ENCODE peak calls at places on chromosome 13, in ten cellular contexts. One of them, this sample, is unnamed.
A peak's percentile ranks its signal among the peaks of the same experiment; 100 is the strongest.

GRCh38 chr13:29569253-29570057 is 26.0 kb downstream of the SLC7A1 start:
- DNase-seq in fibroblast of pulmonary artery: peak; percentile 14
- DNase-seq in mucosa of descending colon: no peak
- DNase-seq in anterior cingulate cortex: no peak
- DNase-seq in fibroblast of mammary gland: no peak
- DNase-seq in NCI-H524: no peak
- DNase-seq in renal cortical epithelial cell: no peak
- DNase-seq in lower lobe of right lung: no peak
- DNase-seq in AG04449: no peak
- DNase-seq in NCI-H2029 treated with DMSO at 0.1 percent for 48 hours: no peak
- DNase-seq in this sample: no peak

GRCh38 chr13:94154362-94154761 is 325.1 kb downstream of the DCT start:
- DNase-seq in fibroblast of pulmonary artery: peak; percentile 56
- DNase-seq in mucosa of descending colon: no peak
- DNase-seq in anterior cingulate cortex: peak; percentile 1
- DNase-seq in fibroblast of mammary gland: peak; percentile 35
- DNase-seq in NCI-H524: no peak
- DNase-seq in renal cortical epithelial cell: peak; percentile 64
- DNase-seq in lower lobe of right lung: no peak
- DNase-seq in AG04449: peak; percentile 44
- DNase-seq in NCI-H2029 treated with DMSO at 0.1 percent for 48 hours: no peak
- DNase-seq in this sample: no peak

GRCh38 chr13:79995334-79995733 is 345.6 kb downstream of the SPRY2 start:
- DNase-seq in fibroblast of pulmonary artery: peak; percentile 61
- DNase-seq in mucosa of descending colon: no peak
- DNase-seq in anterior cingulate cortex: no peak
- DNase-seq in fibroblast of mammary gland: peak; percentile 88
- DNase-seq in NCI-H524: no peak
- DNase-seq in renal cortical epithelial cell: peak; percentile 89
- DNase-seq in lower lobe of right lung: no peak
- DNase-seq in AG04449: peak; percentile 69
- DNase-seq in NCI-H2029 treated with DMSO at 0.1 percent for 48 hours: no peak
- DNase-seq in this sample: no peak

GRCh38 chr13:87444135-87444534 is 227.0 kb upstream of the SLITRK5 start:
- DNase-seq in fibroblast of pulmonary artery: no peak
- DNase-seq in mucosa of descending colon: no peak
- DNase-seq in anterior cingulate cortex: no peak
- DNase-seq in fibroblast of mammary gland: no peak
- DNase-seq in NCI-H524: no peak
- DNase-seq in renal cortical epithelial cell: no peak
- DNase-seq in lower lobe of right lung: no peak
- DNase-seq in AG04449: no peak
- DNase-seq in NCI-H2029 treated with DMSO at 0.1 percent for 48 hours: no peak
- DNase-seq in this sample: no peak

GRCh38 chr13:93309886-93310520 is 83.4 kb downstream of the GPC6 start:
- DNase-seq in fibroblast of pulmonary artery: peak; percentile 95
- DNase-seq in mucosa of descending colon: no peak
- DNase-seq in anterior cingulate cortex: no peak
- DNase-seq in fibroblast of mammary gland: peak; percentile 89
- DNase-seq in NCI-H524: no peak
- DNase-seq in renal cortical epithelial cell: peak; percentile 99
- DNase-seq in lower lobe of right lung: no peak
- DNase-seq in AG04449: no peak
- DNase-seq in NCI-H2029 treated with DMSO at 0.1 percent for 48 hours: peak; percentile 29
- DNase-seq in this sample: peak; percentile 0

GRCh38 chr13:110216403-110217041 is 90.4 kb downstream of the COL4A1 start:
- DNase-seq in fibroblast of pulmonary artery: peak; percentile 96
- DNase-seq in mucosa of descending colon: no peak
- DNase-seq in anterior cingulate cortex: no peak
- DNase-seq in fibroblast of mammary gland: peak; percentile 83
- DNase-seq in NCI-H524: no peak
- DNase-seq in renal cortical epithelial cell: peak; percentile 83
- DNase-seq in lower lobe of right lung: no peak
- DNase-seq in AG04449: no peak
- DNase-seq in NCI-H2029 treated with DMSO at 0.1 percent for 48 hours: no peak
- DNase-seq in this sample: no peak

GRCh38 chr13:46132109-46132508 is 27.3 kb upstream of the CPB2 start:
- DNase-seq in fibroblast of pulmonary artery: no peak
- DNase-seq in mucosa of descending colon: no peak
- DNase-seq in anterior cingulate cortex: no peak
- DNase-seq in fibroblast of mammary gland: no peak
- DNase-seq in NCI-H524: no peak
- DNase-seq in renal cortical epithelial cell: no peak
- DNase-seq in lower lobe of right lung: no peak
- DNase-seq in AG04449: no peak
- DNase-seq in NCI-H2029 treated with DMSO at 0.1 percent for 48 hours: no peak
- DNase-seq in this sample: no peak

GRCh38 chr13:96900992-96901391 is 93.3 kb downstream of the OXGR1 start:
- DNase-seq in fibroblast of pulmonary artery: no peak
- DNase-seq in mucosa of descending colon: no peak
- DNase-seq in anterior cingulate cortex: no peak
- DNase-seq in fibroblast of mammary gland: no peak
- DNase-seq in NCI-H524: no peak
- DNase-seq in renal cortical epithelial cell: no peak
- DNase-seq in lower lobe of right lung: no peak
- DNase-seq in AG04449: no peak
- DNase-seq in NCI-H2029 treated with DMSO at 0.1 percent for 48 hours: no peak
- DNase-seq in this sample: no peak

GRCh38 chr13:41236369-41236768 is 27.0 kb downstream of the MTRF1 start:
- DNase-seq in fibroblast of pulmonary artery: no peak
- DNase-seq in mucosa of descending colon: no peak
- DNase-seq in anterior cingulate cortex: no peak
- DNase-seq in fibroblast of mammary gland: no peak
- DNase-seq in NCI-H524: no peak
- DNase-seq in renal cortical epithelial cell: no peak
- DNase-seq in lower lobe of right lung: no peak
- DNase-seq in AG04449: no peak
- DNase-seq in NCI-H2029 treated with DMSO at 0.1 percent for 48 hours: no peak
- DNase-seq in this sample: no peak

GRCh38 chr13:82292334-82292733 is 1589.9 kb downstream of the SLITRK1 start:
- DNase-seq in fibroblast of pulmonary artery: no peak
- DNase-seq in mucosa of descending colon: no peak
- DNase-seq in anterior cingulate cortex: no peak
- DNase-seq in fibroblast of mammary gland: no peak
- DNase-seq in NCI-H524: no peak
- DNase-seq in renal cortical epithelial cell: peak; percentile 2
- DNase-seq in lower lobe of right lung: no peak
- DNase-seq in AG04449: no peak
- DNase-seq in NCI-H2029 treated with DMSO at 0.1 percent for 48 hours: no peak
- DNase-seq in this sample: no peak

GRCh38 chr13:21074601-21075302 is 13.4 kb upstream of the LATS2 start:
- DNase-seq in fibroblast of pulmonary artery: no peak
- DNase-seq in mucosa of descending colon: no peak
- DNase-seq in anterior cingulate cortex: no peak
- DNase-seq in fibroblast of mammary gland: peak; percentile 46
- DNase-seq in NCI-H524: no peak
- DNase-seq in renal cortical epithelial cell: no peak
- DNase-seq in lower lobe of right lung: no peak
- DNase-seq in AG04449: no peak
- DNase-seq in NCI-H2029 treated with DMSO at 0.1 percent for 48 hours: no peak
- DNase-seq in this sample: no peak

GRCh38 chr13:76512676-76513277 is 373.4 kb downstream of the KCTD12 start:
- DNase-seq in fibroblast of pulmonary artery: peak; percentile 86
- DNase-seq in mucosa of descending colon: no peak
- DNase-seq in anterior cingulate cortex: no peak
- DNase-seq in fibroblast of mammary gland: peak; percentile 98
- DNase-seq in NCI-H524: peak; percentile 49
- DNase-seq in renal cortical epithelial cell: peak; percentile 13
- DNase-seq in lower lobe of right lung: no peak
- DNase-seq in AG04449: no peak
- DNase-seq in NCI-H2029 treated with DMSO at 0.1 percent for 48 hours: no peak
- DNase-seq in this sample: peak; percentile 19

GRCh38 chr13:73417012-73417615 is 358.3 kb downstream of the KLF5 start:
- DNase-seq in fibroblast of pulmonary artery: no peak
- DNase-seq in mucosa of descending colon: no peak
- DNase-seq in anterior cingulate cortex: no peak
- DNase-seq in fibroblast of mammary gland: peak; percentile 13
- DNase-seq in NCI-H524: no peak
- DNase-seq in renal cortical epithelial cell: peak; percentile 33
- DNase-seq in lower lobe of right lung: no peak
- DNase-seq in AG04449: no peak
- DNase-seq in NCI-H2029 treated with DMSO at 0.1 percent for 48 hours: no peak
- DNase-seq in this sample: no peak

GRCh38 chr13:104318121-104318520 is 1251.9 kb upstream of the SLC10A2 start:
- DNase-seq in fibroblast of pulmonary artery: peak; percentile 68
- DNase-seq in mucosa of descending colon: no peak
- DNase-seq in anterior cingulate cortex: peak; percentile 3
- DNase-seq in fibroblast of mammary gland: peak; percentile 34
- DNase-seq in NCI-H524: peak; percentile 9
- DNase-seq in renal cortical epithelial cell: peak; percentile 62
- DNase-seq in lower lobe of right lung: no peak
- DNase-seq in AG04449: no peak
- DNase-seq in NCI-H2029 treated with DMSO at 0.1 percent for 48 hours: no peak
- DNase-seq in this sample: no peak

GRCh38 chr13:73865027-73865426 is 269.2 kb downstream of the KLF12 start:
- DNase-seq in fibroblast of pulmonary artery: peak; percentile 29
- DNase-seq in mucosa of descending colon: no peak
- DNase-seq in anterior cingulate cortex: no peak
- DNase-seq in fibroblast of mammary gland: no peak
- DNase-seq in NCI-H524: no peak
- DNase-seq in renal cortical epithelial cell: no peak
- DNase-seq in lower lobe of right lung: no peak
- DNase-seq in AG04449: no peak
- DNase-seq in NCI-H2029 treated with DMSO at 0.1 percent for 48 hours: no peak
- DNase-seq in this sample: no peak

GRCh38 chr13:78022164-78022877 is 103.7 kb upstream of the EDNRB start:
- DNase-seq in fibroblast of pulmonary artery: peak; percentile 82
- DNase-seq in mucosa of descending colon: no peak
- DNase-seq in anterior cingulate cortex: no peak
- DNase-seq in fibroblast of mammary gland: peak; percentile 58
- DNase-seq in NCI-H524: no peak
- DNase-seq in renal cortical epithelial cell: peak; percentile 57
- DNase-seq in lower lobe of right lung: peak; percentile 40
- DNase-seq in AG04449: no peak
- DNase-seq in NCI-H2029 treated with DMSO at 0.1 percent for 48 hours: no peak
- DNase-seq in this sample: no peak

GRCh38 chr13:110323986-110324749 is 17.1 kb downstream of the COL4A2 start:
- DNase-seq in fibroblast of pulmonary artery: no peak
- DNase-seq in mucosa of descending colon: no peak
- DNase-seq in anterior cingulate cortex: no peak
- DNase-seq in fibroblast of mammary gland: no peak
- DNase-seq in NCI-H524: no peak
- DNase-seq in renal cortical epithelial cell: no peak
- DNase-seq in lower lobe of right lung: no peak
- DNase-seq in AG04449: no peak
- DNase-seq in NCI-H2029 treated with DMSO at 0.1 percent for 48 hours: no peak
- DNase-seq in this sample: no peak

GRCh38 chr13:27997904-27998522 is 9.5 kb upstream of the URAD start:
- DNase-seq in fibroblast of pulmonary artery: peak; percentile 43
- DNase-seq in mucosa of descending colon: no peak
- DNase-seq in anterior cingulate cortex: no peak
- DNase-seq in fibroblast of mammary gland: peak; percentile 23
- DNase-seq in NCI-H524: peak; percentile 12
- DNase-seq in renal cortical epithelial cell: peak; percentile 32
- DNase-seq in lower lobe of right lung: no peak
- DNase-seq in AG04449: no peak
- DNase-seq in NCI-H2029 treated with DMSO at 0.1 percent for 48 hours: no peak
- DNase-seq in this sample: no peak

GRCh38 chr13:94886191-94886590 is 173.8 kb upstream of the SOX21 start:
- DNase-seq in fibroblast of pulmonary artery: peak; percentile 29
- DNase-seq in mucosa of descending colon: no peak
- DNase-seq in anterior cingulate cortex: no peak
- DNase-seq in fibroblast of mammary gland: peak; percentile 37
- DNase-seq in NCI-H524: no peak
- DNase-seq in renal cortical epithelial cell: no peak
- DNase-seq in lower lobe of right lung: no peak
- DNase-seq in AG04449: peak; percentile 56
- DNase-seq in NCI-H2029 treated with DMSO at 0.1 percent for 48 hours: no peak
- DNase-seq in this sample: no peak

GRCh38 chr13:47337781-47338507 is 441.1 kb upstream of the HTR2A start:
- DNase-seq in fibroblast of pulmonary artery: peak; percentile 58
- DNase-seq in mucosa of descending colon: no peak
- DNase-seq in anterior cingulate cortex: no peak
- DNase-seq in fibroblast of mammary gland: peak; percentile 97
- DNase-seq in NCI-H524: no peak
- DNase-seq in renal cortical epithelial cell: peak; percentile 38
- DNase-seq in lower lobe of right lung: no peak
- DNase-seq in AG04449: peak; percentile 80
- DNase-seq in NCI-H2029 treated with DMSO at 0.1 percent for 48 hours: no peak
- DNase-seq in this sample: no peak

GRCh38 chr13:110554946-110555345 is 6.6 kb downstream of the RAB20 start:
- DNase-seq in fibroblast of pulmonary artery: no peak
- DNase-seq in mucosa of descending colon: no peak
- DNase-seq in anterior cingulate cortex: no peak
- DNase-seq in fibroblast of mammary gland: no peak
- DNase-seq in NCI-H524: no peak
- DNase-seq in renal cortical epithelial cell: no peak
- DNase-seq in lower lobe of right lung: no peak
- DNase-seq in AG04449: no peak
- DNase-seq in NCI-H2029 treated with DMSO at 0.1 percent for 48 hours: no peak
- DNase-seq in this sample: no peak